ENCODE peak calls at places on chromosome X, in ten cellular contexts. One of them, this sample, is unnamed. For H3K4me1, the result is how much of the 10 kb centered on the place peaks cover.

GRCh38 chrX:46561931-46562721 is 11.4 kb upstream of the CHST7 start:
- DNase-seq in suprapubic skin: no peak
- DNase-seq in upper lobe of left lung: peak
- DNase-seq in ovary: no peak
- DNase-seq in SK-N-SH: no peak
- DNase-seq in esophagus muscularis mucosa: no peak
- DNase-seq in sigmoid colon: no peak
- DNase-seq in transverse colon: peak
- DNase-seq in A549: no peak
- DNase-seq in stomach: peak
- DNase-seq in this sample: no peak

GRCh38 chrX:119132961-119133360 is 5.3 kb upstream of the KIAA1210 start:
- DNase-seq in A549: no peak
- DNase-seq in ovary: no peak
- DNase-seq in SK-N-SH: no peak
- DNase-seq in transverse colon: no peak
- DNase-seq in suprapubic skin: no peak
- DNase-seq in sigmoid colon: no peak
- DNase-seq in stomach: no peak
- DNase-seq in upper lobe of left lung: no peak
- DNase-seq in esophagus muscularis mucosa: no peak
- DNase-seq in this sample: no peak

GRCh38 chrX:19805054-19805690 is 82.2 kb downstream of the SH3KBP1 start:
- DNase-seq in ovary: no peak
- DNase-seq in A549: no peak
- DNase-seq in transverse colon: no peak
- DNase-seq in esophagus muscularis mucosa: no peak
- DNase-seq in upper lobe of left lung: no peak
- DNase-seq in SK-N-SH: no peak
- DNase-seq in stomach: no peak
- DNase-seq in sigmoid colon: no peak
- DNase-seq in suprapubic skin: no peak
- DNase-seq in this sample: no peak

GRCh38 chrX:13495232-13495631 is 74.2 kb upstream of the EGFL6 start:
- DNase-seq in SK-N-SH: no peak
- DNase-seq in transverse colon: peak
- DNase-seq in suprapubic skin: no peak
- DNase-seq in A549: no peak
- DNase-seq in sigmoid colon: no peak
- DNase-seq in stomach: no peak
- DNase-seq in upper lobe of left lung: no peak
- DNase-seq in esophagus muscularis mucosa: no peak
- DNase-seq in ovary: no peak
- DNase-seq in this sample: no peak

GRCh38 chrX:10070714-10071436 is 85.9 kb upstream of the CLCN4 start:
- DNase-seq in transverse colon: no peak
- DNase-seq in ovary: no peak
- DNase-seq in SK-N-SH: no peak
- DNase-seq in stomach: no peak
- DNase-seq in upper lobe of left lung: no peak
- DNase-seq in esophagus muscularis mucosa: no peak
- DNase-seq in A549: no peak
- DNase-seq in sigmoid colon: no peak
- DNase-seq in suprapubic skin: no peak
- DNase-seq in this sample: no peak

GRCh38 chrX:26071618-26072017 is 66.5 kb upstream of the MAGEB18 start:
- DNase-seq in stomach: no peak
- DNase-seq in ovary: no peak
- DNase-seq in suprapubic skin: no peak
- DNase-seq in transverse colon: no peak
- DNase-seq in sigmoid colon: no peak
- DNase-seq in esophagus muscularis mucosa: no peak
- DNase-seq in A549: no peak
- DNase-seq in upper lobe of left lung: no peak
- DNase-seq in SK-N-SH: no peak
- DNase-seq in this sample: no peak

GRCh38 chrX:20362268-20363002 is 95.7 kb upstream of the RPS6KA3 start:
- DNase-seq in suprapubic skin: no peak
- DNase-seq in transverse colon: no peak
- DNase-seq in esophagus muscularis mucosa: no peak
- DNase-seq in upper lobe of left lung: peak
- DNase-seq in A549: peak
- DNase-seq in ovary: no peak
- DNase-seq in stomach: no peak
- DNase-seq in sigmoid colon: no peak
- DNase-seq in SK-N-SH: no peak
- DNase-seq in this sample: no peak

GRCh38 chrX:132292753-132293152 is 73.5 kb upstream of the RAP2C start:
- DNase-seq in stomach: no peak
- DNase-seq in suprapubic skin: no peak
- DNase-seq in upper lobe of left lung: no peak
- DNase-seq in ovary: peak
- DNase-seq in A549: peak
- DNase-seq in esophagus muscularis mucosa: no peak
- DNase-seq in SK-N-SH: peak
- DNase-seq in sigmoid colon: no peak
- DNase-seq in transverse colon: peak
- DNase-seq in this sample: peak

GRCh38 chrX:152072236-152072635 is 66.1 kb downstream of the MAGEA10 start:
- DNase-seq in ovary: no peak
- DNase-seq in stomach: no peak
- DNase-seq in transverse colon: no peak
- DNase-seq in suprapubic skin: no peak
- DNase-seq in SK-N-SH: no peak
- DNase-seq in sigmoid colon: no peak
- DNase-seq in upper lobe of left lung: no peak
- DNase-seq in esophagus muscularis mucosa: no peak
- DNase-seq in A549: peak
- DNase-seq in this sample: no peak

GRCh38 chrX:63050225-63050624 is 300.9 kb downstream of the SPIN4 start:
- DNase-seq in upper lobe of left lung: no peak
- DNase-seq in sigmoid colon: no peak
- DNase-seq in esophagus muscularis mucosa: no peak
- DNase-seq in suprapubic skin: no peak
- DNase-seq in stomach: no peak
- DNase-seq in transverse colon: no peak
- DNase-seq in ovary: no peak
- DNase-seq in A549: peak
- DNase-seq in SK-N-SH: peak
- DNase-seq in this sample: no peak
- TF ChIP-seq CTCF in upper lobe of left lung: peak
- TF ChIP-seq CTCF in sigmoid colon: no peak
- TF ChIP-seq CTCF in esophagus muscularis mucosa: no peak
- TF ChIP-seq CTCF in suprapubic skin: no peak
- TF ChIP-seq CTCF in stomach: no peak
- TF ChIP-seq CTCF in transverse colon: no peak
- TF ChIP-seq CTCF in ovary: no peak
- TF ChIP-seq CTCF in A549: no peak
- TF ChIP-seq CTCF in SK-N-SH: peak
- TF ChIP-seq CTCF in this sample: no peak

DNA sequence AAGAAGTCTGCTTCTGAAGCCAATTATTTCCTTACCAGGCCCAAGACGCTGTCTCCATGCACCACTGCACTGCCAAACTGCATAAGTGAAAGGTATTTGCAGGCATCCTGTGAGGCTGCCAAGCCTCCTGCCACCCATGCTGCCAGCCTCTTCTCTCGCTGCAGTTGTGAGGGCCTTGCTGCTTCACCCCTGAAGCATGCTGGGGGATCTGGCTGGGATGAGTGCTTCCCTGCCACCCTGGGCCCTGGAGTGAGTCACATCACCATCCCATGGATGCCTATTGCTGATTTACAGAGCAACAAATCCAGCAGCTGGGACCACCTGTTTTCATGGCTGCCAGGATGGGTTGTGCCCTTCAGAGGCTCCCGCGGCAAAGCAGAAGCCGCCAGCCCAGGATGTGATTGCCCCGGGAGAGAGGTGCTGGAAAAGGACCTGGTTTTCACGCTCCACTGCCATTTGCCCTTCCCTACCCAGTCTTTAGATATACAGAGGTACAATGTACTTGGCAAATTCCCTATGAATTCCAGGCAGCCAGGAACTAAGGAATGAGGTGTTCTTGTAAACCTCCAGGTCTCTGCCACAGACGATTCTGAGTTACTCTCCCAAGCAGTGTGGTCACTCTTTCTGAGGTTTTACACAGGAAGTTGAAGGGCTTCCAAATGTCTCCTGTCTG is 41.5 kb upstream of the PTCHD1 start:
- DNase-seq in transverse colon: no peak
- DNase-seq in esophagus muscularis mucosa: no peak
- DNase-seq in ovary: no peak
- DNase-seq in upper lobe of left lung: no peak
- DNase-seq in SK-N-SH: no peak
- DNase-seq in suprapubic skin: no peak
- DNase-seq in sigmoid colon: peak
- DNase-seq in stomach: no peak
- DNase-seq in A549: no peak
- DNase-seq in this sample: no peak
- TF ChIP-seq EP300 in transverse colon: no peak
- TF ChIP-seq EP300 in esophagus muscularis mucosa: no peak
- TF ChIP-seq EP300 in ovary: no peak
- TF ChIP-seq EP300 in upper lobe of left lung: no peak
- TF ChIP-seq EP300 in SK-N-SH: no peak
- TF ChIP-seq EP300 in suprapubic skin: no peak
- TF ChIP-seq EP300 in sigmoid colon: no peak
- TF ChIP-seq EP300 in stomach: no peak
- TF ChIP-seq EP300 in A549: no peak
- TF ChIP-seq EP300 in this sample: no peak

DNA sequence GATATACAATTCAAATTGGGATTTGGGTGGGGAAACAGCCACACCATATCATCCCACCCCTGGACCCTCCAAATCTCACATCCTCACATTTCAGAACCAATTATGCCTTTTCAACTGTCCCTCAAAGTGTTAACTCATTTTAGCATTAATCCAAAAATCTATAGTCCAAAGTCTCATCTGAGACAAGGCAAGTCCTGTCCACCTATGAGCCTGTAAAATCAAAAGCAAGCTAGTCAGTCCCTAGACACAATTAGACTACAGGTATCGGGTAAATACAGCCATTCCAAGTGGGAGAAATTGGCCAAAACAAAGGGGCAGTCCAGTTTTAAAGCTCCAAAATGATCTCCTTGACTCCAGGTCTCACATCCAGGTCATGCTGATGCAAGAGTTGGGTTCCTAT is 128.0 kb downstream of the NBDY start:
- DNase-seq in esophagus muscularis mucosa: no peak
- DNase-seq in ovary: no peak
- DNase-seq in SK-N-SH: no peak
- DNase-seq in transverse colon: no peak
- DNase-seq in stomach: no peak
- DNase-seq in sigmoid colon: no peak
- DNase-seq in upper lobe of left lung: no peak
- DNase-seq in suprapubic skin: no peak
- DNase-seq in A549: no peak
- DNase-seq in this sample: no peak
- H3K4me1 ChIP-seq in esophagus muscularis mucosa: under half
- H3K4me1 ChIP-seq in ovary: under half
- H3K4me1 ChIP-seq in SK-N-SH: under half
- H3K4me1 ChIP-seq in transverse colon: under half
- H3K4me1 ChIP-seq in stomach: under half
- H3K4me1 ChIP-seq in sigmoid colon: under half
- H3K4me1 ChIP-seq in upper lobe of left lung: under half
- H3K4me1 ChIP-seq in suprapubic skin: under half
- H3K4me1 ChIP-seq in A549: under half
- H3K4me1 ChIP-seq in this sample: under half

DNA sequence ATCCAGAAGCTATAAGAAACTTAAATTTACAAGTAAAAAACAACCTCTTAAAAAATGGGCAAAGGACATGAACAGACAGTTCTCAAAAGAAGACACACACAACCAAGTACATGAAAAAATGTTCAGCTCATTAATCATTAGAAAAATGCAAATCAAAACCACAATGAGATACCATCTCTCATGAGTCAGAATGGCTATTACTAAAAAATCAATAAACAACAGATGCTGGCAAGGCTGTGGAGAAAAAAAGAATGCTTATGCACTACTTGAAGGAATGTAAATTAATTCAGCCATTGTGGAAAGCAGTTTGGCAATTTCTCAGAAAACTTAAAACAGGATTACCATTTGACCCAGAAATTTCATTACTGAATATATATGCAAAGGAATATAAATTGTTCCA is 666.3 kb upstream of the GRIA3 start:
- DNase-seq in A549: no peak
- DNase-seq in stomach: no peak
- DNase-seq in esophagus muscularis mucosa: no peak
- DNase-seq in transverse colon: no peak
- DNase-seq in ovary: no peak
- DNase-seq in sigmoid colon: no peak
- DNase-seq in upper lobe of left lung: no peak
- DNase-seq in SK-N-SH: no peak
- DNase-seq in suprapubic skin: no peak
- DNase-seq in this sample: no peak
- TF ChIP-seq CTCF in A549: no peak
- TF ChIP-seq CTCF in stomach: no peak
- TF ChIP-seq CTCF in esophagus muscularis mucosa: no peak
- TF ChIP-seq CTCF in transverse colon: no peak
- TF ChIP-seq CTCF in ovary: no peak
- TF ChIP-seq CTCF in sigmoid colon: no peak
- TF ChIP-seq CTCF in upper lobe of left lung: no peak
- TF ChIP-seq CTCF in SK-N-SH: no peak
- TF ChIP-seq CTCF in suprapubic skin: no peak
- TF ChIP-seq CTCF in this sample: no peak

GRCh38 chrX:29852767-29853166 is 362.6 kb upstream of the MAGEB2 start:
- DNase-seq in transverse colon: no peak
- DNase-seq in ovary: no peak
- DNase-seq in SK-N-SH: no peak
- DNase-seq in upper lobe of left lung: no peak
- DNase-seq in A549: no peak
- DNase-seq in sigmoid colon: no peak
- DNase-seq in esophagus muscularis mucosa: no peak
- DNase-seq in suprapubic skin: no peak
- DNase-seq in stomach: no peak
- DNase-seq in this sample: no peak
- TF ChIP-seq EP300 in transverse colon: no peak
- TF ChIP-seq EP300 in ovary: no peak
- TF ChIP-seq EP300 in SK-N-SH: no peak
- TF ChIP-seq EP300 in upper lobe of left lung: no peak
- TF ChIP-seq EP300 in A549: no peak
- TF ChIP-seq EP300 in sigmoid colon: no peak
- TF ChIP-seq EP300 in esophagus muscularis mucosa: no peak
- TF ChIP-seq EP300 in suprapubic skin: no peak
- TF ChIP-seq EP300 in stomach: no peak
- TF ChIP-seq EP300 in this sample: no peak